ENCODE peak calls at places on chromosomes 12 and 14, in six cellular contexts. A is right lobe of liver; F is activated CD4-positive, alpha-beta memory T cell treated with anti-CD3 and anti-CD28 coated beads, Interleukin-2, amount 10 ng/mL, durations not matched to agents 7 days and 5 days; S is stomach; G is NCI-H2029 treated with DMSO at 0.1 percent for 48 hours; E is GM12865. O is an unnamed sample.
A peak's percentile ranks its signal among the peaks of the same experiment; 100 is the strongest.

GRCh38 chr14:104138098-104138890 is at the start of gene KIF26A:
- DNase-seq in G (no peak), E (no peak), S (no peak), A (peak; percentile 66), F (peak; percentile 33), O (no peak)

GRCh38 chr12:94545937-94546771 is 86.5 kb upstream of the CEP83 start:
- DNase-seq in S (peak; percentile 60), F (no peak), E (peak; percentile 79), G (peak; percentile 13), A (peak; percentile 35), O (peak; percentile 32)

GRCh38 chr12:124185970-124186686 is 108.8 kb upstream of the RFLNA start:
- DNase-seq in G (no peak), F (no peak), A (no peak), S (peak; percentile 64), E (no peak), O (no peak)

GRCh38 chr12:91347686-91348085 is 165.1 kb upstream of the DCN start:
- DNase-seq in F (no peak), S (no peak), A (no peak), G (no peak), E (no peak), O (no peak)

GRCh38 chr12:58727526-58727925 is 192.8 kb downstream of the LRIG3 start:
- DNase-seq in A (no peak), F (no peak), S (no peak), E (no peak), G (no peak), O (no peak)

GRCh38 chr12:112012775-112013600 is at the start of the genes ERP29 and TMEM116:
- DNase-seq in S (peak; percentile 100), E (peak; percentile 100), G (peak; percentile 87), F (peak; percentile 100), A (peak; percentile 100), O (peak; percentile 94)

GRCh38 chr14:98886982-98887381 is 385.0 kb downstream of the BCL11B start:
- DNase-seq in A (no peak), G (no peak), S (no peak), F (no peak), E (no peak), O (no peak)

GRCh38 chr14:61588419-61588901 is 106.9 kb upstream of the HIF1A start:
- DNase-seq in F (no peak), E (no peak), A (no peak), G (no peak), S (peak; percentile 47), O (peak; percentile 71)

GRCh38 chr12:107200394-107200793 is 107.0 kb upstream of the CRY1 start:
- DNase-seq in S (no peak), G (peak; percentile 35), A (no peak), E (peak; percentile 3), F (no peak), O (peak; percentile 57)

GRCh38 chr12:132717011-132717410 is 6.4 kb downstream of the PGAM5 start:
- DNase-seq in E (no peak), F (no peak), A (no peak), S (no peak), G (no peak), O (no peak)

GRCh38 chr12:62575036-62575435 is 108.4 kb downstream of the MON2 start:
- DNase-seq in A (no peak), G (no peak), S (no peak), F (no peak), E (peak; percentile 11), O (no peak)

GRCh38 chr12:63922446-63922845 is 77.9 kb downstream of the SRGAP1 start:
- DNase-seq in G (no peak), A (no peak), S (no peak), E (no peak), F (no peak), O (no peak)

GRCh38 chr14:98014851-98015615 is 1217.9 kb downstream of the VRK1 start:
- DNase-seq in G (no peak), S (no peak), E (no peak), F (no peak), A (no peak), O (no peak)

GRCh38 chr12:104354868-104355570 is 51.5 kb downstream of the EID3 start:
- DNase-seq in G (no peak), E (no peak), A (no peak), F (no peak), S (no peak), O (no peak)

GRCh38 chr12:97075583-97076268 is 168.7 kb downstream of the NEDD1 start:
- DNase-seq in G (no peak), A (no peak), E (no peak), F (no peak), S (no peak), O (peak; percentile 9)

GRCh38 chr12:52918784-52919183 is 13.9 kb upstream of the KRT8 start:
- DNase-seq in E (no peak), G (no peak), F (no peak), A (no peak), S (no peak), O (no peak)

GRCh38 chr14:77615231-77616132 is 955 bp downstream of the SPTLC2 start:
- DNase-seq in E (no peak), G (no peak), A (no peak), S (no peak), F (peak; percentile 20), O (peak; percentile 40)

GRCh38 chr12:4826909-4827308 is 82.8 kb upstream of the KCNA1 start:
- DNase-seq in G (no peak), S (no peak), F (no peak), E (no peak), A (no peak), O (no peak)

GRCh38 chr12:62738105-62738504 is 196.8 kb downstream of the PPM1H start:
- DNase-seq in G (no peak), F (no peak), A (no peak), E (no peak), S (no peak), O (no peak)

GRCh38 chr12:98002887-98003493 is 512.4 kb upstream of the TMPO start:
- DNase-seq in F (peak; percentile 27), S (peak; percentile 33), E (peak; percentile 62), A (no peak), G (peak; percentile 72), O (peak; percentile 48)

GRCh38 chr14:33897878-33898535 is 52.9 kb downstream of the EGLN3 start:
- DNase-seq in E (no peak), S (no peak), F (no peak), A (no peak), G (peak; percentile 90), O (no peak)

GRCh38 chr12:3016191-3016590 is 57.0 kb downstream of the TEAD4 start:
- DNase-seq in E (no peak), G (no peak), S (no peak), A (no peak), F (no peak), O (no peak)

GRCh38 chr12:108530141-108530540 is 15.1 kb downstream of the FICD start:
- DNase-seq in E (no peak), G (no peak), F (no peak), A (no peak), S (no peak), O (no peak)

GRCh38 chr14:54502602-54503001 is 7.1 kb upstream of the CGRRF1 start:
- DNase-seq in E (no peak), S (no peak), F (no peak), G (no peak), A (no peak), O (no peak)

GRCh38 chr12:79766705-79767464 is 76.1 kb upstream of the PAWR start:
- DNase-seq in S (no peak), A (no peak), E (no peak), F (no peak), G (no peak), O (no peak)

GRCh38 chr12:112480931-112481330 is 62.2 kb downstream of the PTPN11 start:
- DNase-seq in S (no peak), G (no peak), A (no peak), F (no peak), E (no peak), O (no peak)

GRCh38 chr12:88842314-88842713 is 262.0 kb upstream of the KITLG start:
- DNase-seq in F (no peak), E (no peak), S (no peak), A (no peak), G (no peak), O (no peak)

GRCh38 chr12:93025145-93026103 is 96.3 kb upstream of the EEA1 start:
- DNase-seq in G (peak; percentile 32), E (peak; percentile 83), F (no peak), S (no peak), A (no peak), O (no peak)